ENCODE peak calls at places on chromosome 1, in eight cellular contexts. One of them, this sample, is unnamed.
A peak's percentile ranks its signal among the peaks of the same experiment; 100 is the strongest.

GRCh38 chr1:186775881-186776560 is 52.7 kb upstream of the PLA2G4A start:
- DNase-seq in BE2C: no peak
- DNase-seq in lower leg skin: no peak
- DNase-seq in stimulated activated CD4-positive, alpha-beta T cell treated with anti-CD3 and anti-CD28 coated beads, Interleukin-2, amount 100 ng/mL, for 48 hours: no peak
- DNase-seq in BJ: no peak
- DNase-seq in Right ventricle myocardium superior: no peak
- DNase-seq in CD4-positive, alpha-beta memory T cell: no peak
- DNase-seq in occipital lobe: no peak
- DNase-seq in this sample: no peak

GRCh38 chr1:114009393-114009792 is 30.1 kb downstream of the OLFML3 start:
- DNase-seq in BJ: no peak
- DNase-seq in stimulated activated CD4-positive, alpha-beta T cell treated with anti-CD3 and anti-CD28 coated beads, Interleukin-2, amount 100 ng/mL, for 48 hours: no peak
- DNase-seq in CD4-positive, alpha-beta memory T cell: no peak
- DNase-seq in Right ventricle myocardium superior: no peak
- DNase-seq in BE2C: no peak
- DNase-seq in occipital lobe: no peak
- DNase-seq in lower leg skin: no peak
- DNase-seq in this sample: no peak

GRCh38 chr1:206002833-206003532 is at the start of gene RAB7B:
- DNase-seq in Right ventricle myocardium superior: peak; percentile 78
- DNase-seq in BJ: peak; percentile 28
- DNase-seq in CD4-positive, alpha-beta memory T cell: no peak
- DNase-seq in BE2C: no peak
- DNase-seq in occipital lobe: peak; percentile 47
- DNase-seq in stimulated activated CD4-positive, alpha-beta T cell treated with anti-CD3 and anti-CD28 coated beads, Interleukin-2, amount 100 ng/mL, for 48 hours: no peak
- DNase-seq in lower leg skin: peak; percentile 95
- DNase-seq in this sample: no peak

GRCh38 chr1:7069888-7070287 is 284.6 kb downstream of the CAMTA1 start:
- DNase-seq in Right ventricle myocardium superior: no peak
- DNase-seq in occipital lobe: no peak
- DNase-seq in BE2C: no peak
- DNase-seq in lower leg skin: no peak
- DNase-seq in stimulated activated CD4-positive, alpha-beta T cell treated with anti-CD3 and anti-CD28 coated beads, Interleukin-2, amount 100 ng/mL, for 48 hours: no peak
- DNase-seq in BJ: no peak
- DNase-seq in CD4-positive, alpha-beta memory T cell: no peak
- DNase-seq in this sample: no peak

GRCh38 chr1:56200446-56200845 is 378.9 kb downstream of the PLPP3 start:
- DNase-seq in CD4-positive, alpha-beta memory T cell: no peak
- DNase-seq in stimulated activated CD4-positive, alpha-beta T cell treated with anti-CD3 and anti-CD28 coated beads, Interleukin-2, amount 100 ng/mL, for 48 hours: no peak
- DNase-seq in lower leg skin: no peak
- DNase-seq in BE2C: peak; percentile 21
- DNase-seq in Right ventricle myocardium superior: peak; percentile 31
- DNase-seq in BJ: peak; percentile 31
- DNase-seq in occipital lobe: no peak
- DNase-seq in this sample: no peak

GRCh38 chr1:168079761-168080160 is 57.0 kb downstream of the GPR161 start:
- DNase-seq in stimulated activated CD4-positive, alpha-beta T cell treated with anti-CD3 and anti-CD28 coated beads, Interleukin-2, amount 100 ng/mL, for 48 hours: no peak
- DNase-seq in CD4-positive, alpha-beta memory T cell: no peak
- DNase-seq in lower leg skin: no peak
- DNase-seq in BE2C: no peak
- DNase-seq in occipital lobe: no peak
- DNase-seq in Right ventricle myocardium superior: no peak
- DNase-seq in BJ: no peak
- DNase-seq in this sample: no peak

GRCh38 chr1:51088474-51088873 is 13.6 kb upstream of the C1orf185 start:
- DNase-seq in occipital lobe: no peak
- DNase-seq in Right ventricle myocardium superior: no peak
- DNase-seq in lower leg skin: no peak
- DNase-seq in BJ: no peak
- DNase-seq in stimulated activated CD4-positive, alpha-beta T cell treated with anti-CD3 and anti-CD28 coated beads, Interleukin-2, amount 100 ng/mL, for 48 hours: no peak
- DNase-seq in CD4-positive, alpha-beta memory T cell: no peak
- DNase-seq in BE2C: no peak
- DNase-seq in this sample: no peak

GRCh38 chr1:91761303-91761721 is 124.6 kb downstream of the TGFBR3 start:
- DNase-seq in BE2C: no peak
- DNase-seq in CD4-positive, alpha-beta memory T cell: no peak
- DNase-seq in stimulated activated CD4-positive, alpha-beta T cell treated with anti-CD3 and anti-CD28 coated beads, Interleukin-2, amount 100 ng/mL, for 48 hours: no peak
- DNase-seq in occipital lobe: no peak
- DNase-seq in lower leg skin: peak; percentile 70
- DNase-seq in BJ: no peak
- DNase-seq in Right ventricle myocardium superior: no peak
- DNase-seq in this sample: no peak

GRCh38 chr1:24793762-24794161 is 48.5 kb downstream of the CLIC4 start:
- DNase-seq in occipital lobe: no peak
- DNase-seq in CD4-positive, alpha-beta memory T cell: no peak
- DNase-seq in BJ: peak; percentile 67
- DNase-seq in Right ventricle myocardium superior: no peak
- DNase-seq in BE2C: no peak
- DNase-seq in stimulated activated CD4-positive, alpha-beta T cell treated with anti-CD3 and anti-CD28 coated beads, Interleukin-2, amount 100 ng/mL, for 48 hours: no peak
- DNase-seq in lower leg skin: no peak
- DNase-seq in this sample: no peak

This sample was measured in esophagus muscularis mucosa.